ENCODE peak calls at places on chromosomes 16 and 17, in nine cellular contexts. Y is activated CD4-positive, alpha-beta T cell treated with anti-CD3 and anti-CD28 coated beads, Interleukin-2, amount 10 ng/mL, durations not matched to agents 7 days and 5 days; D is progenitor cell of endocrine pancreas; A is COR-L47; K is GM12891; Z is AG04449; H is tibial nerve; Q is NCI-H1105 treated with DMSO at 0.1 percent for 48 hours; O is activated naive CD8-positive, alpha-beta T cell treated with anti-CD3 and anti-CD28 coated beads for 36 hours. T is an unnamed sample.

GRCh38 chr17:27928546-27928945 is 35.4 kb upstream of the LYRM9 start:
- DNase-seq in K (no peak), A (no peak), Y (no peak), Z (no peak), H (no peak), Q (no peak), D (no peak), O (no peak), T (no peak)

GRCh38 chr17:10737168-10737622 is 7.4 kb upstream of the TMEM220 start:
- DNase-seq in A (peak; percentile 9), O (peak; percentile 37), Y (peak; percentile 43), Q (peak; percentile 60), K (no peak), H (peak; percentile 77), Z (no peak), D (peak; percentile 42), T (peak; percentile 40)

GRCh38 chr17:39591958-39592954 is 15.5 kb downstream of the NEUROD2 start:
- DNase-seq in H (peak; percentile 14), Z (no peak), A (peak; percentile 60), K (no peak), Q (peak; percentile 25), D (peak; percentile 70), O (no peak), Y (peak; percentile 64), T (no peak)

GRCh38 chr17:76467366-76467765 is at the start of gene AANAT:
- DNase-seq in O (no peak), Y (no peak), D (no peak), A (no peak), H (no peak), Z (no peak), Q (no peak), K (no peak), T (no peak)

GRCh38 chr17:40168262-40168832 is 8.9 kb upstream of the RAPGEFL1 start:
- DNase-seq in O (no peak), Z (peak; percentile 26), A (peak; percentile 49), D (no peak), H (peak; percentile 55), Y (peak; percentile 53), Q (peak; percentile 45), K (no peak), T (no peak)

GRCh38 chr16:49652441-49653175 is 203.3 kb downstream of the ZNF423 start:
- DNase-seq in Z (peak; percentile 44), Q (peak; percentile 7), H (peak; percentile 46), Y (no peak), O (no peak), K (no peak), A (peak; percentile 19), D (no peak), T (peak; percentile 36)

GRCh38 chr16:65743558-65743957 is 621.7 kb upstream of the CDH11 start:
- DNase-seq in K (no peak), H (no peak), Q (no peak), Y (no peak), A (no peak), D (no peak), O (no peak), Z (no peak), T (no peak)

GRCh38 chr16:11914210-11914758 is 1.5 kb downstream of the GSPT1 start:
- DNase-seq in Z (no peak), A (no peak), Q (no peak), K (no peak), D (no peak), H (no peak), Y (peak; percentile 27), O (no peak), T (no peak)

GRCh38 chr17:16378631-16379282 is 2.1 kb upstream of the UBB start:
- DNase-seq in Z (no peak), O (no peak), A (no peak), D (no peak), K (no peak), H (no peak), Y (no peak), Q (no peak), T (no peak)

GRCh38 chr16:88941933-88942909 is 34.8 kb downstream of the CBFA2T3 start:
- DNase-seq in O (peak; percentile 65), A (peak; percentile 30), K (peak; percentile 96), D (peak; percentile 71), Y (peak; percentile 50), Z (no peak), H (no peak), Q (peak; percentile 6), T (no peak)

GRCh38 chr17:4858880-4859260 is 25.7 kb downstream of the MINK1 start:
- DNase-seq in K (no peak), Z (no peak), Q (no peak), D (no peak), H (no peak), A (no peak), O (no peak), Y (no peak), T (no peak)

GRCh38 chr17:73318861-73319260 is 7.1 kb upstream of the CDC42EP4 start:
- DNase-seq in H (no peak), Y (no peak), Q (no peak), A (no peak), O (no peak), K (no peak), D (no peak), Z (no peak), T (no peak)

GRCh38 chr16:81513204-81514040 is 68.8 kb downstream of the CMIP start:
- DNase-seq in Q (no peak), Z (no peak), D (no peak), H (peak; percentile 49), K (peak; percentile 44), A (no peak), Y (no peak), O (no peak), T (peak; percentile 62)

GRCh38 chr16:56190903-56191806 is at the start of gene GNAO1:
- DNase-seq in O (peak; percentile 74), Z (no peak), A (peak; percentile 81), D (peak; percentile 52), Y (peak; percentile 51), H (no peak), Q (peak; percentile 82), K (peak; percentile 53), T (peak; percentile 24)

GRCh38 chr17:44346064-44346844 is 1.2 kb downstream of the GRN start:
- DNase-seq in Z (no peak), H (no peak), D (no peak), Y (no peak), K (no peak), A (no peak), Q (no peak), O (no peak), T (no peak)

GRCh38 chr17:50299776-50300175 is 25.5 kb downstream of the TMEM92 start:
- DNase-seq in D (no peak), Z (no peak), O (no peak), Y (no peak), Q (no peak), A (no peak), K (no peak), H (no peak), T (no peak)

GRCh38 chr16:48877946-48878345 is 268.0 kb upstream of the N4BP1 start:
- DNase-seq in Y (no peak), H (no peak), K (no peak), D (no peak), Z (no peak), A (no peak), O (no peak), Q (no peak), T (no peak)

GRCh38 chr17:15213381-15214087 is 51.6 kb downstream of the PMP22 start:
- DNase-seq in O (no peak), Z (no peak), H (no peak), Q (peak; percentile 23), A (no peak), K (no peak), Y (no peak), D (no peak), T (no peak)

GRCh38 chr16:66899310-66899944 is 19.1 kb downstream of the PDP2 start:
- DNase-seq in Q (no peak), Y (no peak), O (no peak), Z (no peak), A (no peak), K (no peak), H (no peak), D (no peak), T (peak; percentile 86)

GRCh38 chr16:58022601-58023371 is 2.8 kb upstream of the MMP15 start:
- DNase-seq in Q (peak; percentile 78), Z (peak; percentile 33), O (no peak), Y (no peak), A (peak; percentile 92), K (no peak), D (no peak), H (no peak), T (peak; percentile 28)

GRCh38 chr17:7932483-7932891 is 481 bp downstream of the CNTROB start:
- DNase-seq in Z (no peak), Y (peak; percentile 45), Q (peak; percentile 49), D (no peak), H (peak; percentile 22), K (no peak), A (no peak), O (peak; percentile 26), T (no peak)

GRCh38 chr17:73952136-73952497 is 251.4 kb upstream of the RPL38 start:
- DNase-seq in D (no peak), Y (no peak), K (no peak), Q (no peak), A (no peak), H (no peak), Z (no peak), O (no peak), T (no peak)

GRCh38 chr17:41777157-41777578 is 9.3 kb downstream of the JUP start:
- DNase-seq in Y (no peak), Z (no peak), K (no peak), H (no peak), O (no peak), D (no peak), Q (no peak), A (peak; percentile 12), T (peak; percentile 66)

GRCh38 chr17:21126645-21127507 is at the start of gene DHRS7B:
- DNase-seq in Y (peak; percentile 97), Q (peak; percentile 98), D (peak; percentile 96), Z (peak; percentile 26), A (peak; percentile 83), H (peak; percentile 94), K (peak; percentile 84), O (peak; percentile 97), T (peak; percentile 95)

GRCh38 chr16:87877942-87878507 is 8.7 kb upstream of the SLC7A5 start:
- DNase-seq in K (no peak), O (peak; percentile 48), Y (no peak), A (no peak), H (no peak), Z (no peak), D (no peak), Q (no peak), T (no peak)

GRCh38 chr16:84737658-84738057 is 37.9 kb downstream of the USP10 start:
- DNase-seq in Z (no peak), Y (no peak), Q (peak; percentile 60), O (no peak), H (no peak), D (no peak), K (no peak), A (peak; percentile 74), T (no peak)

GRCh38 chr17:628507-628941 is 86.1 kb downstream of the VPS53 start:
- DNase-seq in Y (no peak), A (no peak), O (no peak), H (no peak), Z (no peak), D (no peak), Q (no peak), K (no peak), T (no peak)

GRCh38 chr16:67966549-67967182 is 1.8 kb downstream of the SLC12A4 start:
- DNase-seq in K (no peak), A (no peak), H (no peak), Z (no peak), D (no peak), Q (no peak), O (no peak), Y (no peak), T (peak; percentile 48)

GRCh38 chr17:28735242-28735722 is 6.7 kb downstream of the NEK8 start:
- DNase-seq in D (no peak), A (no peak), K (no peak), Q (no peak), O (no peak), H (no peak), Z (no peak), Y (no peak), T (no peak)

T was measured in gastrocnemius medialis.